ENCODE peak calls at places on chromosome 20, in four cellular contexts. X is cardiac muscle cell, T is posterior cingulate gyrus, G is astrocyte of the cerebellum. F is an unnamed sample.

GRCh38 chr20:30488941-30489601 is 768.4 kb upstream of the DEFB115 start:
- DNase-seq in T (no peak), X (no peak), G (no peak), F (no peak)

GRCh38 chr20:8518878-8519277 is 386.8 kb downstream of the PLCB1 start:
- DNase-seq in X (no peak), T (no peak), G (no peak), F (no peak)

GRCh38 chr20:32544893-32545840 is 40.0 kb downstream of the NOL4L start:
- DNase-seq in X (no peak), G (no peak), T (no peak), F (no peak)

GRCh38 chr20:25270829-25271251 is 23.0 kb downstream of the PYGB start:
- DNase-seq in T (no peak), G (no peak), X (no peak), F (no peak)

GRCh38 chr20:44745560-44746366 is at the start of gene KCNK15:
- DNase-seq in T (no peak), G (no peak), X (peak), F (no peak)

GRCh38 chr20:986733-987355 is 15.3 kb downstream of the RSPO4 start:
- DNase-seq in T (no peak), G (no peak), X (no peak), F (no peak)

GRCh38 chr20:56382696-56383095 is 9.3 kb downstream of the AURKA start:
- DNase-seq in X (no peak), G (no peak), T (no peak), F (no peak)

GRCh38 chr20:37336369-37337207 is 9.4 kb upstream of the SRC start:
- DNase-seq in T (no peak), X (peak), G (no peak), F (no peak)

GRCh38 chr20:10508468-10509251 is 73.6 kb downstream of the SLX4IP start:
- DNase-seq in G (no peak), X (peak), T (no peak), F (no peak)

GRCh38 chr20:46218656-46219055 is 89.6 kb downstream of the CDH22 start:
- DNase-seq in T (no peak), G (no peak), X (no peak), F (no peak)

GRCh38 chr20:35180266-35180665 is 8.4 kb downstream of the PROCR start:
- DNase-seq in T (no peak), X (no peak), G (no peak), F (no peak)

GRCh38 chr20:35742741-35743523 is 872 bp upstream of the RBM39 start:
- DNase-seq in X (peak), G (no peak), T (no peak), F (no peak)

GRCh38 chr20:51800769-51801219 is 1.5 kb downstream of the SALL4 start:
- DNase-seq in T (no peak), X (peak), G (no peak), F (no peak)

GRCh38 chr20:51096571-51097267 is 73.8 kb upstream of the KCNG1 start:
- DNase-seq in X (no peak), G (no peak), T (no peak), F (no peak)

GRCh38 chr20:23970049-23970448 is 18.5 kb downstream of the GGTLC1 start:
- DNase-seq in G (no peak), T (no peak), X (no peak), F (no peak)

GRCh38 chr20:56343861-56344381 is 14.9 kb upstream of the FAM210B start:
- DNase-seq in X (peak), T (peak), G (peak), F (no peak)

GRCh38 chr20:57361517-57361916 is 10.5 kb downstream of the RAE1 start:
- DNase-seq in T (no peak), G (peak), X (peak), F (peak)

GRCh38 chr20:64056889-64057627 is 5.9 kb upstream of the TCEA2 start:
- DNase-seq in T (no peak), G (no peak), X (no peak), F (no peak)

GRCh38 chr20:62062661-62063600 is 2.8 kb downstream of the TAF4 start:
- DNase-seq in G (no peak), X (no peak), T (peak), F (no peak)

GRCh38 chr20:58706150-58706892 is 13.7 kb downstream of the NPEPL1 start:
- DNase-seq in T (peak), X (no peak), G (no peak), F (no peak)

GRCh38 chr20:61639200-61639599 is 387.1 kb downstream of the CDH4 start:
- DNase-seq in G (no peak), X (no peak), T (no peak), F (no peak)

GRCh38 chr20:21357851-21358250 is 39.5 kb downstream of the NKX2-4 start:
- DNase-seq in X (peak), G (no peak), T (no peak), F (no peak)

GRCh38 chr20:63284083-63284440 is 8.9 kb upstream of the COL20A1 start:
- DNase-seq in T (no peak), G (no peak), X (no peak), F (no peak)

GRCh38 chr20:11718474-11719094 is 199.1 kb upstream of the BTBD3 start:
- DNase-seq in T (no peak), X (no peak), G (no peak), F (no peak)

GRCh38 chr20:18919996-18920395 is 106.4 kb downstream of the SCP2D1 start:
- DNase-seq in T (no peak), X (no peak), G (no peak), F (no peak)

GRCh38 chr20:38825901-38826625 is 20.6 kb downstream of the PPP1R16B start:
- DNase-seq in T (no peak), G (peak), X (peak), F (peak)

GRCh38 chr20:35000922-35001595 is 45.4 kb downstream of the MYH7B start:
- DNase-seq in G (no peak), X (no peak), T (peak), F (no peak)

GRCh38 chr20:3777726-3778629 is 3.3 kb downstream of the SPEF1 start:
- DNase-seq in G (no peak), X (peak), T (no peak), F (no peak)

GRCh38 chr20:47354710-47355488 is 1.6 kb downstream of the ZMYND8 start:
- DNase-seq in G (no peak), X (peak), T (no peak), F (no peak)

GRCh38 chr20:12640255-12640654 is 368.5 kb upstream of the SPTLC3 start:
- DNase-seq in G (no peak), T (no peak), X (no peak), F (no peak)

GRCh38 chr20:56245761-56246160 is 2.8 kb upstream of the MC3R start:
- DNase-seq in T (no peak), X (peak), G (no peak), F (no peak)

GRCh38 chr20:17343631-17344447 is 117.0 kb downstream of the PCSK2 start:
- DNase-seq in G (no peak), T (no peak), X (no peak), F (no peak)

GRCh38 chr20:12605751-12606150 is 403.0 kb upstream of the SPTLC3 start:
- DNase-seq in X (no peak), G (no peak), T (no peak), F (no peak)

GRCh38 chr20:36744764-36745191 is 1.1 kb downstream of the NDRG3 start:
- DNase-seq in X (peak), T (no peak), G (no peak), F (no peak)

GRCh38 chr20:641516-641913 is 11.5 kb downstream of the SRXN1 start:
- DNase-seq in X (no peak), G (no peak), T (no peak), F (no peak)

GRCh38 chr20:61332016-61332975 is 80.2 kb downstream of the CDH4 start:
- DNase-seq in T (no peak), X (no peak), G (no peak), F (no peak)

GRCh38 chr20:39600156-39600555 is 638.0 kb downstream of the DHX35 start:
- DNase-seq in X (no peak), T (no peak), G (no peak), F (no peak)

GRCh38 chr20:11153819-11154218 is 480.0 kb upstream of the JAG1 start:
- DNase-seq in G (no peak), X (no peak), T (no peak), F (no peak)

F was measured in non-pigmented ciliary epithelial cell.